ENCODE peak calls at places on chromosomes 6 and 20, in nine cellular contexts. Y is adrenal gland, R is suprapubic skin, G is vagina, Z is transverse colon, V is esophagus muscularis mucosa, H is astrocyte, P is lung, J is left lung. F is an unnamed sample.

GRCh38 chr6:90596967-90597539 is 10.2 kb upstream of the MAP3K7 start:
- DNase-seq in J (no peak), Y (no peak), P (no peak), R (no peak), G (no peak), V (no peak), Z (no peak), H (no peak), F (no peak)

GRCh38 chr20:43331911-43332310 is 125.8 kb upstream of the SRSF6 start:
- DNase-seq in Y (no peak), J (no peak), G (no peak), P (no peak), Z (peak; percentile 8), V (no peak), H (no peak), R (no peak), F (no peak)

GRCh38 chr20:19787366-19787765 is 29.3 kb downstream of the RIN2 start:
- DNase-seq in G (no peak), Y (no peak), Z (no peak), J (no peak), P (no peak), R (no peak), H (peak; percentile 53), V (no peak), F (no peak)

GRCh38 chr6:140178550-140179334 is 804.3 kb upstream of the CITED2 start:
- DNase-seq in R (no peak), G (no peak), P (no peak), H (peak; percentile 53), V (no peak), J (no peak), Z (no peak), Y (no peak), F (no peak)

GRCh38 chr6:122564230-122564629 is 46.0 kb upstream of the PKIB start:
- DNase-seq in H (no peak), Y (no peak), P (no peak), V (no peak), R (no peak), Z (no peak), J (no peak), G (no peak), F (no peak)

GRCh38 chr6:36547646-36548400 is 544 bp upstream of the STK38 start:
- DNase-seq in G (no peak), Z (no peak), V (no peak), H (no peak), R (no peak), P (no peak), Y (no peak), J (no peak), F (no peak)

GRCh38 chr6:93567164-93567563 is 147.8 kb upstream of the EPHA7 start:
- DNase-seq in V (no peak), G (no peak), Y (no peak), Z (no peak), R (no peak), H (no peak), J (no peak), P (no peak), F (no peak)

GRCh38 chr20:50189681-50190250 is 864 bp upstream of the CEBPB start:
- DNase-seq in G (peak; percentile 92), J (peak; percentile 92), H (no peak), R (peak; percentile 85), Y (peak; percentile 89), P (peak; percentile 69), V (no peak), Z (peak; percentile 88), F (peak; percentile 53)

GRCh38 chr20:23034721-23035671 is at the start of gene SSTR4:
- DNase-seq in Z (no peak), R (peak; percentile 76), J (no peak), Y (no peak), H (no peak), P (no peak), V (no peak), G (no peak), F (no peak)

GRCh38 chr6:17985934-17986655 is 1.3 kb downstream of the KIF13A start:
- DNase-seq in Z (no peak), V (no peak), Y (no peak), R (no peak), J (no peak), P (no peak), H (no peak), G (no peak), F (no peak)

GRCh38 chr20:17971571-17972013 is 2.8 kb downstream of the MGME1 start:
- DNase-seq in Y (no peak), Z (no peak), G (no peak), P (no peak), H (peak; percentile 77), J (no peak), V (no peak), R (no peak), F (no peak)

GRCh38 chr6:35385457-35386202 is 43.3 kb downstream of the PPARD start:
- DNase-seq in Z (peak; percentile 26), G (no peak), P (no peak), V (no peak), J (no peak), Y (no peak), H (peak; percentile 41), R (no peak), F (no peak)

GRCh38 chr20:53942121-53942816 is 128.1 kb downstream of the BCAS1 start:
- DNase-seq in H (peak; percentile 45), G (peak; percentile 72), Y (no peak), P (no peak), J (no peak), V (peak; percentile 64), Z (no peak), R (no peak), F (no peak)

GRCh38 chr20:35947489-35947888 is 6.8 kb downstream of the SCAND1 start:
- DNase-seq in H (no peak), Z (no peak), G (no peak), P (no peak), R (no peak), V (no peak), J (no peak), Y (no peak), F (no peak)

GRCh38 chr20:63972312-63973159 is 2.8 kb upstream of the ZNF512B start:
- DNase-seq in R (no peak), P (no peak), V (peak; percentile 90), J (peak; percentile 32), G (peak; percentile 85), Y (peak; percentile 66), Z (peak; percentile 6), H (no peak), F (no peak)

GRCh38 chr6:23505021-23505420 is 621.0 kb upstream of the NRSN1 start:
- DNase-seq in H (peak; percentile 63), J (no peak), Y (no peak), P (no peak), Z (no peak), R (no peak), G (no peak), V (no peak), F (no peak)

DNA sequence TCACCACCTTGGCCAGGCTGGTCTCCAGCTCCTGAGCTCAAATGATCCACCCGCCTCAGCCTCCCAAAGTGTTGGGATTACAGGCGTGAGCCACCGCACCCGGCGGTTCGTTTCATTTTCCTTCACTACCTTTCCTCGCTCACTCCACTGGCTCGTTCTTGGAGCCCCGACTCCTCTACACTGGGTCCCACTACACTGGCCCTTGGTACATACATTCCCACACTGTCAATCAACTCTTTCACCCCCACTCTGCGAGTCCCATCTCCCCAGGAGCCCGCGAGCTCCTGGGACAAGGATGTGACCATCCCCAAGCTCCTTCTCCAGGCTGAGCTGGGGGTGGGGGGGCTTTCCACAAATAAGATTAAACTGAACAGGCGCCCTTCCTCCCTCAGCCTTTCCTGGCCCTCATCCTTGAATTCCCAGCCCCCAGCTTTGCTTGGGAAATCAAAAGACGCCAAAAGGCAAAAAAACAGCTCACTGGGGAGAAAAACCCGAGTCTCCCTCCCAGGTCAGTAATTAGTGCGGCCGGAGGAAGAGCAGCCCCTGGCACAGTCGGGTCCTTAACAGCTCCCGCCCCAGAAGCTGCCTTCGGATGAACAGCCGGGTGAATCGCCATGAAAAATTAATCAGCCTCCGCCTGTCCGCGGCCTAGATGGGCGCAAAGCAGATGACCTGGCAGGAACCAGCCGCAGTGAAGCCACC is 42.8 kb upstream of the LY86 start:
- DNase-seq in G (no peak), Z (no peak), P (no peak), Y (no peak), J (no peak), R (no peak), V (no peak), H (no peak), F (no peak)
- H3K4me3 ChIP-seq in G (peak overlapping the region; percentile 49), Z (peak overlapping the region; percentile 44), P (no peak overlapping the region), Y (no peak overlapping the region), J (peak overlapping the region; percentile 29), R (peak overlapping the region; percentile 37), V (peak overlapping the region; percentile 44), H (peak overlapping the region; percentile 43), F (peak overlapping the region; percentile 68)

DNA sequence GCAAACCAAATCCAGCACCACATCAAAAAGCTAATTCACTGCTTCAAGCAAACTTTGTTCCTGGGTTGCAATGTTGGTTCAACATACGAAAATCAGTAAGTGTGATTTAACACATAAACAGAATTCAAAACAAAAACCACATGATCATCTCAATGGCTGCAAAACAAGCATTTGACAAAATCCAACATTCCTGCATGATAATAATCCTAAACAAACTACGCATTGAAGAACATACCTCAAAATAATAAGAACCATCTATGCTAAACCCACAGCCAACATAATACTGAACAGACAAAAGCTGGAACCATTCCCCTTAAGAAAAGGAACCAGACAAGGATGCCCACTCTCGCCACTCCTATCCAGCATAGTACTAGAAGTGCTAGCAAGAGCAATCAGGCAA is 49.9 kb downstream of the RNGTT start:
- DNase-seq in V (no peak), Z (no peak), Y (no peak), J (no peak), R (no peak), H (no peak), G (no peak), P (no peak), F (no peak)
- H3K4me1 ChIP-seq in V (peaks cover 10% of the 10 kb centered on the region), Z (no peaks in the 10 kb centered on the region), Y (no peaks in the 10 kb centered on the region), J (peaks cover 5% of the 10 kb centered on the region), R (peaks cover 5% of the 10 kb centered on the region), H (peaks cover 3% of the 10 kb centered on the region), G (peaks cover 6% of the 10 kb centered on the region), P (peaks cover 11% of the 10 kb centered on the region), F (no peaks in the 10 kb centered on the region)

DNA sequence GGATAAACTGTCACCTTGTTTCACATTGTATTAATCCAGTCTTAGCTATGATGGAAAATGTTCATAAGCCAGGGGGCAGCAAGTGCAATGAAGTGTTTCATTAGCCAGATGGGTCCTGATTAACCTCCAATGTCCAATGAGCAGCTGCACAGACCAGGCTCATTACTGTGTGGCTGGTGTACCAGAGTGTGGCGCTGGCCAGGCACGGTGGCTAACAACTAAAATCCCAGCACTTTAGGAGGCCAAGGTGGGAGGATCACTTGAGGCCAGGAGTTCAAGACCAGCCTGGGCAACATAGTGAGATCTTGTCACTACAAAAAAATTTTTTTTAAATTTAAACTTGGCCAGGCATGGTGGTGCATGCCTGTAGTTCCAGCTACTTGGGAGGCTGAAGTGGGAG is 201.7 kb upstream of the FOXQ1 start:
- DNase-seq in V (no peak), J (no peak), Y (no peak), G (no peak), P (no peak), Z (no peak), R (no peak), H (no peak), F (no peak)
- TF ChIP-seq CTCF in V (peak; percentile 5), J (no peak), Y (no peak), G (no peak), P (no peak), Z (no peak), R (no peak), H (no peak), F (no peak)

DNA sequence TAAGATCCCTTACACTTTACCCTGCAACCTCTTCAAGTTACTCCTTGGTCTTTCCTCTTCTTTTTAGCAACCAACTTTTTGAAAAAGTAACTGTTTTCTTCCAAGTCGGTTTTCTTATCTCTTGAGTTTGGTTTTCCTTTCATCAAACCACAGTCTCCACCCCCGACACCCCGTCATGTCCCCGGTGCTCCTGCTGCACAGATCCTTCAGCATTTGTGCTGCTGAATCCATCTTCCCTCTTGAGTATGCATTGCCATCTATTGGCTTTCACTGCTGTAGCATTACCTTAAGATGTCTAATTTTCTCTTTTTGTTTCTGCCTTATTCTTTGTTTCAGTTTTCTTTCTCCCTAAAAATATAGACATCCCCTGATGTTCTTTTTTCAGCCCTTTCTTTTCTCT is 11.9 kb upstream of the TNFRSF21 start:
- DNase-seq in R (no peak), G (no peak), Z (no peak), Y (no peak), P (no peak), H (no peak), V (no peak), J (no peak), F (no peak)
- H3K4me3 ChIP-seq in R (no peak overlapping the region), G (no peak overlapping the region), Z (no peak overlapping the region), Y (no peak overlapping the region), P (no peak overlapping the region), H (no peak overlapping the region), V (no peak overlapping the region), J (no peak overlapping the region), F (no peak overlapping the region)

F was measured in breast epithelium.